ENCODE peak calls at places on chromosomes 6 and 20, in six cellular contexts. I is HFF-Myc, J is fibroblast of the aortic adventitia, H is iris pigment epithelial cell, Y is thyroid gland, Z is right atrium auricular region. K is an unnamed sample.

GRCh38 chr6:25898289-25898977 is 24.4 kb upstream of the SLC17A3 start:
- DNase-seq in Y (no peak), H (no peak), J (no peak), I (no peak), Z (no peak), K (no peak)

GRCh38 chr6:124389127-124389526 is 573.1 kb upstream of the RNF217 start:
- DNase-seq in H (peak; percentile 29), J (no peak), Z (no peak), Y (no peak), I (no peak), K (no peak)

GRCh38 chr6:168618546-168619315 is 177.7 kb downstream of the SMOC2 start:
- DNase-seq in J (no peak), I (no peak), Z (no peak), Y (no peak), H (no peak), K (no peak)

GRCh38 chr6:32178547-32179440 is 589 bp downstream of the RNF5 start:
- DNase-seq in I (no peak), Y (no peak), J (peak; percentile 12), Z (no peak), H (peak; percentile 24), K (no peak)

GRCh38 chr20:54995553-54995952 is 520.2 kb downstream of the DOK5 start:
- DNase-seq in Z (no peak), J (no peak), H (no peak), Y (no peak), I (no peak), K (no peak)

GRCh38 chr6:18293192-18293904 is 29.0 kb upstream of the DEK start:
- DNase-seq in J (no peak), H (peak; percentile 35), Z (no peak), Y (no peak), I (peak; percentile 83), K (no peak)

GRCh38 chr20:11918280-11918952 is 723 bp downstream of the BTBD3 start:
- DNase-seq in H (no peak), Z (no peak), I (no peak), Y (no peak), J (peak; percentile 24), K (no peak)

GRCh38 chr6:6588064-6588923 is at the start of gene LY86:
- DNase-seq in I (no peak), H (no peak), Z (no peak), J (no peak), Y (no peak), K (no peak)

GRCh38 chr20:57953638-57954037 is 243.8 kb upstream of the PMEPA1 start:
- DNase-seq in I (no peak), J (no peak), Y (no peak), H (peak; percentile 19), Z (no peak), K (no peak)